ENCODE peak calls at places on chromosomes 2 and 18, in six cellular contexts. Z, G, Y, V, Q and O are unnamed samples.

GRCh38 chr18:7941533-7941932 is 374.4 kb downstream of the PTPRM start:
- DNase-seq in Z (no peak), G (no peak), Y (no peak), V (no peak), Q (no peak), O (no peak)

GRCh38 chr2:174916270-174916930 is 88.8 kb downstream of the CHN1 start:
- DNase-seq in Z (no peak), G (no peak), Y (no peak), V (peak), Q (no peak), O (no peak)

GRCh38 chr2:42792087-42792582 is 248 bp downstream of the HAAO start:
- DNase-seq in Z (no peak), G (no peak), Y (no peak), V (no peak), Q (no peak), O (no peak)

GRCh38 chr2:62475172-62476011 is 30.6 kb downstream of the TMEM17 start:
- DNase-seq in Z (no peak), G (peak), Y (peak), V (no peak), Q (no peak), O (no peak)

GRCh38 chr2:28390857-28391563 is 1.6 kb upstream of the FOSL2 start:
- DNase-seq in Z (no peak), G (peak), Y (peak), V (peak), Q (no peak), O (no peak)

GRCh38 chr2:177799531-177799930 is 273.0 kb downstream of the PDE11A start:
- DNase-seq in Z (no peak), G (no peak), Y (peak), V (no peak), Q (no peak), O (peak)

GRCh38 chr2:137168564-137168963 is 403.2 kb downstream of the THSD7B start:
- DNase-seq in Z (peak), G (no peak), Y (peak), V (no peak), Q (no peak), O (no peak)

GRCh38 chr2:63665091-63665490 is 76.3 kb downstream of the MDH1 start:
- DNase-seq in Z (no peak), G (no peak), Y (peak), V (no peak), Q (no peak), O (no peak)

GRCh38 chr2:3323360-3324035 is 54.1 kb downstream of the EIPR1 start:
- DNase-seq in Z (no peak), G (no peak), Y (no peak), V (peak), Q (no peak), O (no peak)

GRCh38 chr2:71609958-71610357 is 156.6 kb downstream of the DYSF start:
- DNase-seq in Z (peak), G (no peak), Y (peak), V (peak), Q (no peak), O (no peak)

GRCh38 chr2:95275601-95276243 is 1.5 kb downstream of the PROM2 start:
- DNase-seq in Z (no peak), G (peak), Y (no peak), V (peak), Q (no peak), O (no peak)

GRCh38 chr2:138502253-138503086 is 900 bp downstream of the SPOPL start:
- DNase-seq in Z (no peak), G (no peak), Y (no peak), V (no peak), Q (no peak), O (no peak)

GRCh38 chr2:181750305-181750704 is 70.0 kb upstream of the NEUROD1 start:
- DNase-seq in Z (no peak), G (no peak), Y (no peak), V (no peak), Q (no peak), O (no peak)

GRCh38 chr2:60958361-60958760 is 59.2 kb upstream of the PEX13 start:
- DNase-seq in Z (peak), G (no peak), Y (peak), V (no peak), Q (no peak), O (peak)

GRCh38 chr2:239765076-239765845 is 259.9 kb downstream of the NDUFA10 start:
- DNase-seq in Z (no peak), G (no peak), Y (no peak), V (peak), Q (no peak), O (no peak)

GRCh38 chr2:29420999-29421856 is 306.0 kb downstream of the CLIP4 start:
- DNase-seq in Z (no peak), G (no peak), Y (no peak), V (no peak), Q (no peak), O (no peak)

GRCh38 chr2:239920616-239921365 is 104.4 kb downstream of the NDUFA10 start:
- DNase-seq in Z (no peak), G (no peak), Y (no peak), V (peak), Q (no peak), O (no peak)

GRCh38 chr18:11175266-11175947 is 26.0 kb upstream of the PIEZO2 start:
- DNase-seq in Z (peak), G (no peak), Y (peak), V (peak), Q (no peak), O (no peak)

GRCh38 chr2:241666627-241667400 is 19.8 kb downstream of the DTYMK start:
- DNase-seq in Z (no peak), G (no peak), Y (no peak), V (no peak), Q (no peak), O (no peak)

GRCh38 chr2:211512746-211513145 is 956.3 kb downstream of the CPS1 start:
- DNase-seq in Z (no peak), G (no peak), Y (no peak), V (no peak), Q (no peak), O (no peak)

GRCh38 chr2:41832218-41832617 is 215.6 kb upstream of the PKDCC start:
- DNase-seq in Z (no peak), G (no peak), Y (no peak), V (no peak), Q (no peak), O (no peak)

GRCh38 chr2:96616128-96616527 is 22.0 kb downstream of the KANSL3 start:
- DNase-seq in Z (no peak), G (no peak), Y (no peak), V (no peak), Q (no peak), O (no peak)

GRCh38 chr2:21356076-21356856 is 232.5 kb downstream of the TDRD15 start:
- DNase-seq in Z (no peak), G (no peak), Y (no peak), V (no peak), Q (no peak), O (no peak)

GRCh38 chr2:37622434-37623202 is 48.8 kb downstream of the CDC42EP3 start:
- DNase-seq in Z (no peak), G (no peak), Y (no peak), V (no peak), Q (no peak), O (no peak)

GRCh38 chr2:124267821-124268220 is 242.7 kb downstream of the CNTNAP5 start:
- DNase-seq in Z (no peak), G (peak), Y (no peak), V (peak), Q (no peak), O (no peak)

GRCh38 chr2:104919127-104919526 is 65.2 kb downstream of the POU3F3 start:
- DNase-seq in Z (no peak), G (peak), Y (no peak), V (no peak), Q (no peak), O (no peak)

GRCh38 chr18:11052800-11053199 is 96.6 kb downstream of the PIEZO2 start:
- DNase-seq in Z (no peak), G (no peak), Y (no peak), V (no peak), Q (no peak), O (no peak)

GRCh38 chr2:206274434-206275273 is at the start of gene ZDBF2:
- DNase-seq in Z (no peak), G (peak), Y (peak), V (peak), Q (peak), O (no peak)

GRCh38 chr2:18795881-18796280 is 206.5 kb upstream of the NT5C1B start:
- DNase-seq in Z (peak), G (no peak), Y (peak), V (peak), Q (no peak), O (no peak)

GRCh38 chr2:26567534-26567933 is 73.6 kb downstream of the CIB4 start:
- DNase-seq in Z (no peak), G (no peak), Y (no peak), V (peak), Q (no peak), O (no peak)

GRCh38 chr2:8586397-8587051 is 95.3 kb upstream of the ID2 start:
- DNase-seq in Z (no peak), G (no peak), Y (no peak), V (peak), Q (no peak), O (no peak)

GRCh38 chr2:178449700-178450573 is 1.0 kb downstream of the PRKRA start:
- DNase-seq in Z (no peak), G (no peak), Y (no peak), V (peak), Q (no peak), O (no peak)

GRCh38 chr18:48123324-48123723 is 192.9 kb upstream of the SMAD2 start:
- DNase-seq in Z (no peak), G (no peak), Y (no peak), V (no peak), Q (no peak), O (no peak)

GRCh38 chr18:12599543-12599942 is 58.4 kb downstream of the SPIRE1 start:
- DNase-seq in Z (no peak), G (no peak), Y (no peak), V (no peak), Q (no peak), O (no peak)

GRCh38 chr2:100786297-100786658 is 33.7 kb upstream of the NPAS2 start:
- DNase-seq in Z (peak), G (peak), Y (peak), V (peak), Q (no peak), O (peak)
- H3K4me3 ChIP-seq in Z (no peak), G (no peak), Y (no peak), V (peak), Q (no peak), O (no peak)

GRCh38 chr2:118291481-118291880 is 203.2 kb downstream of the INSIG2 start:
- DNase-seq in Z (no peak), G (peak), Y (peak), V (peak), Q (no peak), O (no peak)

GRCh38 chr2:118294063-118294462 is 205.8 kb downstream of the INSIG2 start:
- DNase-seq in Z (no peak), G (no peak), Y (no peak), V (no peak), Q (no peak), O (no peak)

GRCh38 chr2:118292991-118293390 is 204.7 kb downstream of the INSIG2 start:
- DNase-seq in Z (peak), G (no peak), Y (peak), V (no peak), Q (no peak), O (no peak)

GRCh38 chr2:118295592-118296390 is 207.5 kb downstream of the INSIG2 start:
- DNase-seq in Z (no peak), G (no peak), Y (no peak), V (no peak), Q (no peak), O (no peak)

DNA sequence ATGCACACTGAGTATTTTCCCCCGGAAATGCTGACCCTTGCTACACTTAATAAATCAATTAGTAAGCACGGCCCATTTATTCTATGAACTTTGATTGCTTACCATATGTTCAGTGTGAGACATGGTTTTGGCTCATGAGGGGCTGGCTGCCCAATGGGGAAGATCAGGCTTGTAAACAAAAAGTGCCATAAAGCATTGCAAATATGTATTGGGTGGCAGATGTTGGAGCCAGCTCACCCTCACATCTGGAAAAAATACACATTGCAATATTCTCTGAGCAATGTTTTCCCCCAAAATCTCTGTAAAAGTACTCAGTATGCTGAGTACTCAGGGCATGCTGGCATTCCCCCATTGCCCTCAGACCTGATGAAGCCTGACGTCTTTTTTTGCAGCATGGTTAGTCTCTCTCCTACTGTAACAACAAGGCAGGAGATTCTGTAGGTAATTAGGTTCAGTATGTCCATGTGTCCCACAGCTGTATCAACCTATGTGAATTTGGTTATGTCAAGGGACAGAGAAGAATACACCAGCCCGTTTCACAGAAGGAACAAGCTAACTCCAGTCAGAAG is 202.2 kb downstream of the INSIG2 start:
- DNase-seq in Z (no peak), G (no peak), Y (peak), V (no peak), Q (no peak), O (peak)
- H3K4me3 ChIP-seq in Z (no peak), G (no peak), Y (no peak), V (no peak), Q (no peak), O (no peak)

GRCh38 chr2:69789762-69790600 is 39.5 kb upstream of the GMCL1 start:
- DNase-seq in Z (no peak), G (no peak), Y (peak), V (no peak), Q (no peak), O (no peak)
- H3K4me3 ChIP-seq in Z (no peak), G (no peak), Y (peak), V (no peak), Q (no peak), O (no peak)

GRCh38 chr2:73111300-73112025 is 1.3 kb downstream of the RAB11FIP5 start:
- DNase-seq in Z (no peak), G (peak), Y (no peak), V (peak), Q (peak), O (no peak)

GRCh38 chr2:73112026-73112912 is 479 bp downstream of the RAB11FIP5 start:
- DNase-seq in Z (no peak), G (peak), Y (peak), V (peak), Q (peak), O (no peak)

GRCh38 chr2:73110622-73111299 is 2.0 kb downstream of the RAB11FIP5 start:
- DNase-seq in Z (no peak), G (peak), Y (peak), V (peak), Q (no peak), O (no peak)

GRCh38 chr2:73107211-73107926 is 5.4 kb downstream of the RAB11FIP5 start:
- DNase-seq in Z (no peak), G (peak), Y (peak), V (peak), Q (no peak), O (no peak)

GRCh38 chr2:73109796-73110540 is 2.8 kb downstream of the RAB11FIP5 start:
- DNase-seq in Z (no peak), G (no peak), Y (no peak), V (no peak), Q (no peak), O (no peak)
- H3K4me3 ChIP-seq in Z (peak), G (no peak), Y (peak), V (peak), Q (no peak), O (no peak)

DNA sequence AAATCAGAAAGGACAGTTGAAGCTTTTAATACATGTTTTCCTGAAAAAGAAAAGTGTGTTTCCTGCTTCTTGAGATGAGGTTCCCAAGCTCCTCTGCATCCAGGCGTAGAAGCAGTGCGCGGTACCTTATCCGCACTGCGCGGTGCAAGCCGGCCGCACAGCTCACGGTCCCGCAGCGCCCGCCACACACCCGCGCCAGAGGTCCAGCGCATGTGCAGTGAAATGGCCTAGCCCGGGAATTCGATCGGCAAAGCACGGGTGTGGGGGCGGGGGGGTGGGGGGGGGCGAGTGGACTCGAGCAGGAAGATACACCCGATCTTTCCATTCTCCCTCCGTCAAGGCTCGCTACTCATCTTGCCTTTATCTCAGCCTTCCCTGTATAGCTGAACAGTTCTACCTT is 10.1 kb downstream of the HOXD8 start:
- DNase-seq in Z (no peak), G (peak), Y (peak), V (peak), Q (no peak), O (no peak)
- H3K4me3 ChIP-seq in Z (no peak), G (peak), Y (peak), V (peak), Q (no peak), O (no peak)

GRCh38 chr2:224405412-224405811 is 3.5 kb upstream of the FAM124B start:
- DNase-seq in Z (no peak), G (no peak), Y (no peak), V (no peak), Q (no peak), O (no peak)
- H3K4me3 ChIP-seq in Z (no peak), G (no peak), Y (no peak), V (no peak), Q (no peak), O (no peak)

GRCh38 chr2:228378233-228378632 is 196.7 kb upstream of the SPHKAP start:
- DNase-seq in Z (no peak), G (no peak), Y (no peak), V (no peak), Q (no peak), O (no peak)
- H3K4me3 ChIP-seq in Z (no peak), G (no peak), Y (no peak), V (no peak), Q (no peak), O (no peak)

DNA sequence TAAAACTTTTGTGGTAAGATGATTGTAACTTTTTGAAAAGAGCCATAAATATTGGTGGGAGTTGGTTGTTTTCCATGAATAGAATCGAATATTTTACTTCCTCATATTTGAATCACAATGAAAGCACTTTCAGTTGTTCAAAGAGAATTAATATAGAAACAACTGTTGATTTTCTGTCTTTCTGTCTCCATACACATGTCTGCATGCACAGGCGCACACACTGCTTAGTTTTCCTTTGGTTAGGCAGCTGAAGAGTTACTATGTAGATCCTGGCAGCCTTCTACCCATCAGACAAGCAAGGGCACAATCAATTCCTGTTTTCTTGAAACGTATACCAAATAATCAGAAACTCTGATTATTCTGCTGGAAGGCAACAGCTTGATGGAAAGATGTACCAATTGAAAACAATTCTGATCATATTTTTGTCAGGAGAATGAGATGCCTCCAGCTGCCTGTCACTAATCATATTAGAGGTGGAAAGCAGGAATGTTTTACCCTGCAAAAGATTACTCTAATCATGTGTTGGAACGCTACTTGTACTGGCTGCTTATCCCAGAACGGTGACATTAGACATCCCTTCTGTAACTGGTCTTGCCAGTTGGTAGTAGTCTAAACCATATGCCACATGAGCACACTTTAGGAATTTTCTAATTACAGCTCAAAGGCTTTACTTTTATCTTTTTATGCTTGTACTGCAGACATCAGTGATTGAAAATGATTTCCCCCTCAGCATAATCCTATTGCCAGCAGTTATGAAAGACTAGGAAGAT is 24.0 kb downstream of the SPATS2L start:
- DNase-seq in Z (no peak), G (no peak), Y (no peak), V (no peak), Q (no peak), O (no peak)
- H3K4me3 ChIP-seq in Z (no peak), G (no peak), Y (no peak), V (no peak), Q (no peak), O (no peak)

GRCh38 chr2:165573534-165574461 is 104.3 kb downstream of the CSRNP3 start:
- DNase-seq in Z (no peak), G (peak), Y (no peak), V (peak), Q (no peak), O (no peak)
- H3K4me3 ChIP-seq in Z (no peak), G (peak), Y (no peak), V (peak), Q (no peak), O (no peak)

DNA sequence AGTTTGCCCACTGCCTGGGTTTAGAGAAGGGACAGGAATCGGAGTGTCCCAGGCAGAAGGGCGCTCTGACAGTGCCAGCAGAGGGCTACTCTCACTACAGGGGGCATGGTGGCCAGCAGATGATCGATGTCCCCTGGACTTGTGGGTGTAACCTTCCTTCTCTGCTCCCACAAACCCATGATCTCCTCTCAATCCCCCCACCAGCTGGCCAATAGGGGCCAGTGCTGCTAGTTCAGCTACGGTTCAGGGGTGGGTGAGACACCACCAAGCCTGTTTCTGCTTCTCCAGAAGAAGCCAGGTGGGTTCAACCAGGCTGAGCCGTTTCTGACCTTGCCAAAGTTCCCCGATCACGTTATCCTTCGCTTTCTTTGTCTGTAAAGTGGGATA is 1.3 kb downstream of the NPPC start:
- DNase-seq in Z (no peak), G (no peak), Y (no peak), V (no peak), Q (no peak), O (no peak)
- H3K4me3 ChIP-seq in Z (no peak), G (no peak), Y (no peak), V (peak), Q (no peak), O (no peak)